ENCODE peak calls at places on chromosomes 4 and X, in nine cellular contexts. R is adrenal gland, Y is ovary, S is left lung, P is A549, L is breast epithelium, A is heart left ventricle, H is H9, K is suprapubic skin. C is an unnamed sample.

GRCh38 chr4:25814323-25814722 is 48.5 kb downstream of the SEL1L3 start:
- DNase-seq in K (no peak), H (no peak), S (no peak), P (peak; percentile 80), Y (no peak), L (no peak), A (peak; percentile 41), R (peak; percentile 67), C (no peak)

GRCh38 chr4:142452132-142452855 is 393.8 kb downstream of the INPP4B start:
- DNase-seq in Y (no peak), A (no peak), H (no peak), S (no peak), K (no peak), R (no peak), L (no peak), P (no peak), C (no peak)

GRCh38 chrX:31178769-31179125 is 106.9 kb upstream of the FTHL17 start:
- DNase-seq in A (no peak), Y (no peak), H (no peak), L (no peak), R (no peak), K (no peak), P (no peak), S (no peak), C (no peak)

GRCh38 chrX:31480696-31481095 is 408.9 kb upstream of the FTHL17 start:
- DNase-seq in K (no peak), L (no peak), H (no peak), A (no peak), R (no peak), P (no peak), S (no peak), Y (no peak), C (no peak)

GRCh38 chr4:89254847-89255246 is 52.8 kb downstream of the GPRIN3 start:
- DNase-seq in L (no peak), P (peak; percentile 56), K (no peak), S (no peak), A (no peak), R (peak; percentile 18), Y (no peak), H (peak; percentile 45), C (peak; percentile 20)

GRCh38 chr4:47510036-47510435 is 25.0 kb downstream of the ATP10D start:
- DNase-seq in S (no peak), H (no peak), A (no peak), K (no peak), L (no peak), R (no peak), P (no peak), Y (no peak), C (no peak)

GRCh38 chr4:28369504-28369903 is 1508.9 kb downstream of the STIM2 start:
- DNase-seq in Y (no peak), P (no peak), R (no peak), A (no peak), L (no peak), H (no peak), S (no peak), K (no peak), C (no peak)

GRCh38 chrX:125651426-125651825 is 331.8 kb downstream of the TEX13C start:
- DNase-seq in R (no peak), P (no peak), L (no peak), Y (no peak), S (no peak), H (no peak), K (no peak), A (no peak), C (no peak)

GRCh38 chrX:131677655-131678628 is 134.1 kb downstream of the OR13H1 start:
- DNase-seq in L (no peak), A (peak; percentile 16), K (no peak), P (peak; percentile 38), Y (peak; percentile 27), S (no peak), H (peak; percentile 69), R (peak; percentile 50), C (peak; percentile 4)

GRCh38 chr4:100079264-100079663 is 111.0 kb downstream of the DDIT4L start:
- DNase-seq in S (no peak), P (no peak), L (no peak), R (no peak), K (no peak), Y (no peak), H (no peak), A (no peak), C (no peak)
- H3K27ac ChIP-seq in S (no peak overlapping the region), P (no peak overlapping the region), L (no peak overlapping the region), R (no peak overlapping the region), K (no peak overlapping the region), Y (no peak overlapping the region), H (no peak overlapping the region), A (no peak overlapping the region), C (no peak overlapping the region)

GRCh38 chr4:55008166-55009056 is 117.0 kb downstream of the KDR start:
- DNase-seq in P (no peak), L (no peak), A (no peak), K (no peak), R (peak; percentile 39), H (peak; percentile 52), S (peak; percentile 53), Y (peak; percentile 23), C (peak; percentile 31)
- TF ChIP-seq CTCF in P (no peak), L (no peak), A (peak; percentile 27), K (no peak), R (peak; percentile 13), H (peak; percentile 72), S (no peak), Y (no peak), C (no peak)

DNA sequence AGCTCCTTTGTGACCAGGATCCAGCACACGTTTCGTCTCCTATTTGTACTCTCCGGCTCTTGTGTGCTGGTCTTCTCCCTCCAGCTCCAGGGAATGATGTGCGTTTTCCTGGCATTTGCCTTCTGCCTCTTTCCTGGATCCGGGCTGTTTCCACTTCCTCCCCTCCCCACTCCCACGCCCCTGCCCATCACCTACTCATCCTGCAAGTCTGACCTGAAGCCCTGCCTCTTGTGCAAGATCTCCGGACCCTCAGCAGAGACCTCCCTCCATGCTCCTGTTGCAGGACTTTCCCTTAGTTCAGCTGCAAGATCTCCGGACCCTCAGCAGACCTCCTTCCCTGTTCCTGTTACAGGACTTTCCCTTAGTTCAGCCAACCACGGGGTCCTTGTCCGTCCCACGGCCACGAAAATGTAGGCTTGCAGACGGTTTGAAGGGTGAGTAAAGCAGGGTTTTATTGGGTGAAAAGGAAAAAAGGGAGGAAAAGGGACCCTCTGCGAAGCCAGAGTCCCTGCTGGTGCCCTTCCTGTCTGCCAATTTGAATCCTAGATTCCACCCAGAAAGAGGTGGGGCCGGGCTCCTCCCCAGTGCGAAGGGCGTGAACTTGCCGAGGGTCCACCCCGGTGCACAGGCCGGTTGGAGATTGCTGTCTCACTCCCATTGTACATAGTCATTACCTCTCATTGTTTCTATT is 74.4 kb upstream of the IRF2 start:
- DNase-seq in L (no peak), K (no peak), H (peak; percentile 69), R (no peak), A (no peak), S (no peak), P (no peak), Y (no peak), C (no peak)
- H3K27ac ChIP-seq in L (no peak overlapping the region), K (no peak overlapping the region), H (peak overlapping the region; percentile 2), R (no peak overlapping the region), A (no peak overlapping the region), S (no peak overlapping the region), P (no peak overlapping the region), Y (no peak overlapping the region), C (no peak overlapping the region)

GRCh38 chr4:128776794-128777216 is 32.7 kb upstream of the JADE1 start:
- DNase-seq in H (no peak), S (peak; percentile 85), A (peak; percentile 33), Y (peak; percentile 34), P (peak; percentile 86), L (no peak), R (peak; percentile 96), K (no peak), C (peak; percentile 99)

GRCh38 chr4:128787509-128788311 is 21.8 kb upstream of the JADE1 start:
- DNase-seq in A (no peak), R (no peak), K (no peak), P (no peak), Y (no peak), L (no peak), H (no peak), S (no peak), C (peak; percentile 54)

GRCh38 chr4:128782875-128783614 is 26.5 kb upstream of the JADE1 start:
- DNase-seq in P (peak; percentile 6), A (no peak), L (no peak), S (no peak), H (no peak), R (no peak), K (no peak), Y (no peak), C (peak; percentile 75)

GRCh38 chr4:128780688-128781087 is 28.8 kb upstream of the JADE1 start:
- DNase-seq in L (no peak), S (no peak), R (no peak), K (no peak), A (no peak), P (no peak), Y (no peak), H (no peak), C (no peak)

DNA sequence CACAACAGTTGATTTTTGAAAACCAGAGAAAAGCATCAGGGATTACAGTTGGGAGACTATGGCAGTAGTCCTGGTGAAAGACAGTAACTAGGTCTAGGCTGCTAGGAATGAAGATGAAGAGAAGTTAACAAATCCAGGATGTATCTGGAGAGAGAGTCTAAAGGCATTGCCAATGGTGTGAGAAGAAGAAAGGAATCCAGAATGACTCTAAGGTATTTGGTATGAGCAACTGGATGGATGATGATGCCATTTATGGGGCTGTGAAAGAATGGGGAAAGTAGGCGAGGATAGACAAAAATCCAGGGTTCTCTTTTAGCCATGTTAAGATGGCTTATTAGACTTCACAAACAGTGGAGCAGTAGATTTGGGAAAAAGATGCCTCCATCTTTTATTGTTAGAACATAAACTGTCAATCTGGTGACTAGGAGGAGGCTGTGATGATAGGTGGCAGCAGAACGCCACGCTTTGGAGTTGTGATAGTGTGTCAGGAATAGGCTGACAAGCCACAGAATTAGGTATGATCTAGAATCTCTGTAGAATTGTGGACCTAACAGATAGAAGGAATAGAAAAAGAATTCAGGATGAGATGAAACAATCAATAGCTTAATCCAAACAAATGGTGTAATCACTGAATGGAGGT is 27.3 kb upstream of the JADE1 start:
- DNase-seq in R (peak; percentile 29), L (no peak), Y (no peak), H (no peak), S (no peak), P (peak; percentile 38), K (no peak), A (no peak), C (peak; percentile 33)
- TF ChIP-seq CTCF in R (no peak), L (no peak), Y (no peak), H (peak; percentile 63), S (no peak), P (peak; percentile 20), K (no peak), A (peak; percentile 56), C (no peak)

GRCh38 chr4:128366212-128366611 is 78.6 kb upstream of the PGRMC2 start:
- DNase-seq in H (no peak), A (no peak), R (no peak), L (no peak), P (no peak), K (no peak), S (no peak), Y (no peak), C (no peak)

GRCh38 chr4:128376958-128377357 is 89.3 kb upstream of the PGRMC2 start:
- DNase-seq in S (no peak), H (no peak), A (no peak), P (no peak), Y (no peak), K (no peak), L (no peak), R (no peak), C (no peak)

GRCh38 chr4:128376303-128376702 is 88.7 kb upstream of the PGRMC2 start:
- DNase-seq in S (no peak), Y (no peak), H (no peak), P (no peak), K (no peak), R (no peak), L (no peak), A (no peak), C (no peak)

GRCh38 chr4:128371004-128371777 is 83.6 kb upstream of the PGRMC2 start:
- DNase-seq in P (no peak), K (no peak), Y (no peak), S (no peak), L (no peak), H (no peak), A (no peak), R (no peak), C (no peak)
- H3K27ac ChIP-seq in P (peak overlapping the region; percentile 11), K (peak overlapping the region; percentile 59), Y (peak overlapping the region; percentile 31), S (no peak overlapping the region), L (peak overlapping the region; percentile 35), H (no peak overlapping the region), A (peak overlapping the region; percentile 45), R (peak overlapping the region; percentile 77), C (no peak overlapping the region)